ENCODE peak calls at places on chromosomes 1 and 21, in nine cellular contexts. W is uterus; L is dorsolateral prefrontal cortex; I is activated CD8-positive, alpha-beta memory T cell treated with anti-CD3 and anti-CD28 coated beads, Interleukin-2, amount 50 U/mL, for 4 hours; A is NCI-H1417; G is EH; O is lung; E is stimulated activated CD8-positive, alpha-beta memory T cell treated with anti-CD3 and anti-CD28 coated beads, Interleukin-15, amount 100 ng/mL, for 1 hour; F is AG09309. N is an unnamed sample.

GRCh38 chr1:58190614-58191013 is 355.9 kb downstream of the OMA1 start:
- DNase-seq in E (no peak), O (no peak), I (no peak), F (no peak), G (no peak), W (no peak), L (no peak), A (no peak), N (no peak)

GRCh38 chr1:110581637-110582036 is 24.5 kb downstream of the KCNA2 start:
- DNase-seq in W (no peak), O (no peak), E (no peak), G (no peak), L (no peak), F (no peak), I (no peak), A (no peak), N (no peak)

GRCh38 chr1:161730050-161730564 is 8.8 kb downstream of the FCRLB start:
- DNase-seq in I (peak), W (no peak), A (no peak), G (peak), L (no peak), F (no peak), O (no peak), E (no peak), N (no peak)

GRCh38 chr1:157496121-157496526 is 56.2 kb downstream of the FCRL5 start:
- DNase-seq in L (peak), A (peak), E (peak), F (no peak), O (peak), G (peak), I (peak), W (no peak), N (no peak)

GRCh38 chr1:171814692-171815091 is 26.6 kb upstream of the DNM3 start:
- DNase-seq in W (no peak), A (no peak), I (no peak), G (peak), O (no peak), L (no peak), F (peak), E (no peak), N (no peak)

GRCh38 chr1:194705123-194705522 is 1518.7 kb upstream of the B3GALT2 start:
- DNase-seq in F (no peak), I (no peak), G (peak), O (no peak), E (no peak), A (no peak), W (no peak), L (no peak), N (no peak)

GRCh38 chr1:169108897-169109560 is 2.5 kb downstream of the ATP1B1 start:
- DNase-seq in G (peak), O (no peak), I (no peak), W (no peak), L (no peak), F (no peak), A (peak), E (no peak), N (no peak)

GRCh38 chr21:36744560-36745231 is 45.8 kb downstream of the SIM2 start:
- DNase-seq in L (peak), E (no peak), A (no peak), G (no peak), F (no peak), O (no peak), W (no peak), I (no peak), N (peak)

GRCh38 chr1:234866007-234866866 is 256.3 kb upstream of the IRF2BP2 start:
- DNase-seq in F (no peak), L (no peak), G (peak), W (peak), E (no peak), A (no peak), O (no peak), I (no peak), N (peak)